ENCODE peak calls at places on chromosomes 7 and 10, in five cellular contexts. N is neural progenitor cell, X is PC-9, C is endothelial cell of umbilical vein, B is IMR-90. R is an unnamed sample.

GRCh38 chr10:24645784-24646183 is 77.9 kb downstream of the ARHGAP21 start:
- DNase-seq in N (no peak), B (peak; percentile 37), X (no peak), C (peak; percentile 76), R (no peak)

GRCh38 chr7:39633563-39634550 is 10.5 kb downstream of the RALA start:
- DNase-seq in C (peak; percentile 37), B (no peak), X (no peak), N (no peak), R (no peak)

GRCh38 chr7:64515781-64516180 is 47.1 kb downstream of the ZNF680 start:
- DNase-seq in N (no peak), C (no peak), X (no peak), B (no peak), R (peak; percentile 46)

GRCh38 chr10:103512591-103513382 is 19.3 kb downstream of the NEURL1 start:
- DNase-seq in B (no peak), X (no peak), C (no peak), N (no peak), R (no peak)

GRCh38 chr7:148540041-148540738 is 50.4 kb upstream of the C7orf33 start:
- DNase-seq in N (peak; percentile 23), X (peak; percentile 24), B (peak; percentile 59), C (no peak), R (no peak)

GRCh38 chr7:48249162-48249561 is 77.9 kb downstream of the ABCA13 start:
- DNase-seq in N (no peak), C (peak; percentile 5), B (no peak), X (no peak), R (peak; percentile 59)

GRCh38 chr7:148492157-148492860 is 98.3 kb upstream of the C7orf33 start:
- DNase-seq in C (no peak), N (no peak), X (no peak), B (no peak), R (peak; percentile 3)

GRCh38 chr7:32318300-32319018 is 171.7 kb downstream of the LSM5 start:
- DNase-seq in B (no peak), X (no peak), N (no peak), C (no peak), R (no peak)

GRCh38 chr10:15567952-15568351 is 151.8 kb downstream of the ITGA8 start:
- DNase-seq in C (no peak), B (no peak), N (no peak), X (no peak), R (no peak)

GRCh38 chr7:48130658-48131108 is 40.6 kb upstream of the ABCA13 start:
- DNase-seq in B (peak; percentile 33), C (no peak), X (no peak), N (no peak), R (no peak)

GRCh38 chr7:82319674-82320118 is 123.9 kb downstream of the CACNA2D1 start:
- DNase-seq in B (peak; percentile 88), N (peak; percentile 42), X (no peak), C (peak; percentile 62), R (peak; percentile 86)

GRCh38 chr7:129238546-129238945 is 13.7 kb downstream of the AHCYL2 start:
- DNase-seq in C (no peak), X (no peak), N (no peak), B (no peak), R (no peak)

GRCh38 chr10:126511917-126512487 is 123.7 kb upstream of the ADAM12 start:
- DNase-seq in N (no peak), X (no peak), C (no peak), B (no peak), R (peak; percentile 21)

GRCh38 chr10:110684800-110685446 is 40.8 kb downstream of the RBM20 start:
- DNase-seq in N (no peak), C (no peak), B (peak; percentile 85), X (no peak), R (peak; percentile 41)

GRCh38 chr7:16726189-16726588 is 27.4 kb upstream of the TSPAN13 start:
- DNase-seq in B (no peak), N (no peak), X (no peak), C (no peak), R (no peak)

GRCh38 chr7:5425507-5426225 is 2.0 kb upstream of the TNRC18 start:
- DNase-seq in C (peak; percentile 89), N (peak; percentile 89), B (peak; percentile 89), X (peak; percentile 66), R (peak; percentile 90)

GRCh38 chr7:91869661-91870060 is 10.8 kb downstream of the MTERF1 start:
- DNase-seq in C (no peak), N (no peak), B (no peak), X (no peak), R (no peak)
- TF ChIP-seq CTCF in C (no peak), N (no peak), B (no peak), X (no peak), R (no peak)

DNA sequence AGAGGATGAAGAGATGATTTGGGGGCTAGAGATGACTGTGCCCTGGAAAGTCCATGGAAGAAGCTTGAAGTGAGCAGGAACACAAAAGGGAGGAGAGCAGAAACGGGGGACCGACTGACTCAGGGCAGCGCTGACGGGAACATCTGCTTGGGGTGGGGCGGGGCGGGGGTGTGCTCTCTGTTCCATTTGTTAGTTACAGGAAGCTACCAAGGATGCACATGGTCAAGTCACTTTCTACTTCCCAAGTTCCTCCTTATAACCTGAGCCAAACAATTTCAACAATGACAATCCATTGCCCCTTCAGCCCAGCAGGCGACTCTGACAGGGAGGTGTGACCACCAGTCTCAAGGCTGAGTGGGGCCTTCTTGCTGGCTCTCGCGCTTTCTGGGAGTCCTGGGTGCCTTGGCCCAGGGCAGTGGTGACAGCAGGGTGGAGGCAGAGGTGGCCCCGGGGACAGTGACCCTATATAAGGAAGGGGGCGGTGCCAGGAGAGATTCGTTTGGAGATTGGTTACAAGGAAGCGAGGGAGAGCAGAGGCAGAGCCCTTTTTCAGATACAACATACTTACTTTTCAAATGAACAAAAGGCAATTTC is 39.6 kb downstream of the CLEC2L start:
- DNase-seq in X (no peak), B (no peak), C (no peak), N (no peak), R (no peak)
- H3K36me3 ChIP-seq in X (no peaks in the 10 kb centered on the region), B (peaks cover 39% of the 10 kb centered on the region), C (no peaks in the 10 kb centered on the region), N (no peaks in the 10 kb centered on the region), R (no peaks in the 10 kb centered on the region)

DNA sequence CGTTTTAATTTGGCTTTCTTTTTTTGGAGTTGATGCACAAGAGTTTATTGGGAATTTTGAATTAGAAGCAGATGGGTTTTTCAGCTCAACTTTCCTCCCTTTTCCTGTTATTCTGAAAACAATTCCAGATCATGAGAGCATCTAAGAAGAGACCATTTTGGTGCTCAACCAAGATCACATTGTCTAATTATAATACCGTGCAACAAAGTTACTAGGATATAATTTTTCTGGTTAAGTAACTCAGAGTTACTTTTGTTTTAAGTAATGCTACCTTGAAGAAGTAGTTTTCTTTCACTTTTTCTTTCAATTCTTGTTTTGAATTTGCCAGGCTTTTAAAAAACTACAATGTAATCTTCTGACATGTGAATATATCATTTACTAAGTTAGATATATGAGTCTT is 396.7 kb upstream of the KLF6 start:
- DNase-seq in C (no peak), N (no peak), X (no peak), B (no peak), R (no peak)
- H3K4me1 ChIP-seq in C (no peaks in the 10 kb centered on the region), N (peaks cover 4% of the 10 kb centered on the region), X (no peaks in the 10 kb centered on the region), B (peaks cover 4% of the 10 kb centered on the region), R (no peaks in the 10 kb centered on the region)

GRCh38 chr10:7218974-7219373 is 191.9 kb downstream of the SFMBT2 start:
- DNase-seq in N (no peak), X (no peak), B (peak; percentile 17), C (no peak), R (peak; percentile 22)
- TF ChIP-seq CTCF in N (peak; percentile 3), X (no peak), B (no peak), C (no peak), R (no peak)

GRCh38 chr7:93016085-93016471 is 101.7 kb downstream of the SAMD9 start:
- DNase-seq in B (peak; percentile 45), N (no peak), C (peak; percentile 57), X (no peak), R (peak; percentile 32)

GRCh38 chr7:93015193-93016084 is 102.3 kb downstream of the SAMD9 start:
- DNase-seq in C (peak; percentile 90), N (no peak), B (peak; percentile 80), X (no peak), R (peak; percentile 32)

GRCh38 chr7:93021748-93022147 is 96.0 kb downstream of the SAMD9 start:
- DNase-seq in X (no peak), N (no peak), B (no peak), C (no peak), R (no peak)

GRCh38 chr7:93016681-93017349 is 101.0 kb downstream of the SAMD9 start:
- DNase-seq in C (peak; percentile 65), X (no peak), B (peak; percentile 45), N (no peak), R (no peak)

DNA sequence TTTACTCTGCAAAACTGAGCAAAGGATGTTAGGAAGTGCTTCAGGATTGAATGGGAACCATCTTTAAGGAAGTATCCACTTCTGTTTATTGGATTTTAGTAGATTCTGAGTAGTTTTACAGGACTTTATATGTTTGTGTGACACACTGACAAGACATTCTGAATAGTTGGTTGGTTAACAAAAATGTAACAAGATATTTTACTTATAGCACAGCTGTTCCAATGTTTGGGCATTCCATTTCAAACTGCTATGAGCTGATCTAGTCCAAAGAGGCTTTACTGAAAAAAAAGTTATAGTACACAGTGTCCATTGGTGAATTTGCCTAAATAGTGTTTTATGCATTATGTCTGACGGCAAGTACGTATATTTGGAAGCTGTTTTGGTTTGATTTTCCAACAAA is 99.1 kb downstream of the SAMD9 start:
- DNase-seq in B (peak; percentile 92), C (no peak), X (no peak), N (no peak), R (no peak)
- H3K36me3 ChIP-seq in B (no peaks in the 10 kb centered on the region), C (no peaks in the 10 kb centered on the region), X (no peaks in the 10 kb centered on the region), N (no peaks in the 10 kb centered on the region), R (no peaks in the 10 kb centered on the region)

GRCh38 chr7:94045566-94045965 is 41.4 kb upstream of the BET1 start:
- DNase-seq in B (no peak), C (no peak), X (no peak), N (no peak), R (no peak)
- H3K4me1 ChIP-seq in B (peaks cover 2% of the 10 kb centered on the region), C (peaks cover 17% of the 10 kb centered on the region), X (peaks cover 18% of the 10 kb centered on the region), N (peaks cover 6% of the 10 kb centered on the region), R (peaks cover 30% of the 10 kb centered on the region)

GRCh38 chr7:150377116-150377979 is 1.8 kb upstream of the ZNF775 start:
- DNase-seq in B (no peak), C (peak; percentile 75), X (no peak), N (peak; percentile 2), R (no peak)

GRCh38 chr7:150376560-150376959 is 2.6 kb upstream of the ZNF775 start:
- DNase-seq in N (peak; percentile 4), B (no peak), X (no peak), C (no peak), R (no peak)

GRCh38 chr7:150379590-150380379 is 655 bp downstream of the ZNF775 start:
- DNase-seq in C (peak; percentile 41), X (no peak), N (peak; percentile 32), B (no peak), R (no peak)

GRCh38 chr7:150378853-150379589 is at the start of gene ZNF775:
- DNase-seq in X (peak; percentile 99), N (peak; percentile 99), B (peak; percentile 89), C (peak; percentile 93), R (peak; percentile 96)

GRCh38 chr7:150378115-150378852 is 846 bp upstream of the ZNF775 start:
- DNase-seq in C (peak; percentile 77), B (peak; percentile 57), X (peak; percentile 81), N (peak; percentile 94), R (peak; percentile 68)
- TF ChIP-seq CTCF in C (peak; percentile 14), B (peak; percentile 28), X (no peak), N (peak; percentile 49), R (peak; percentile 43)

R was measured in cardiac muscle cell.